ENCODE peak calls at places on chromosomes 13 and 19, in four cellular contexts. K, N, P and E are unnamed samples.

GRCh38 chr19:14369399-14370168 is 11.7 kb upstream of the ADGRE5 start:
- DNase-seq in K (peak; percentile 34), N (peak; percentile 90), P (no peak), E (no peak)

GRCh38 chr13:110214637-110215036 is 92.3 kb downstream of the COL4A1 start:
- DNase-seq in K (no peak), N (no peak), P (no peak), E (no peak)

GRCh38 chr13:48818495-48818961 is 157.2 kb upstream of the FNDC3A start:
- DNase-seq in K (no peak), N (no peak), P (no peak), E (no peak)

GRCh38 chr19:3494051-3494450 is 6.4 kb downstream of the DOHH start:
- DNase-seq in K (no peak), N (no peak), P (peak; percentile 98), E (no peak)

GRCh38 chr13:106986033-106986484 is 418.1 kb upstream of the ARGLU1 start:
- DNase-seq in K (no peak), N (no peak), P (no peak), E (no peak)

GRCh38 chr19:47497821-47498520 is 14.0 kb upstream of the KPTN start:
- DNase-seq in K (no peak), N (no peak), P (no peak), E (no peak)

GRCh38 chr19:40322271-40322610 is 26.0 kb downstream of the C19orf47 start:
- DNase-seq in K (no peak), N (no peak), P (no peak), E (no peak)

GRCh38 chr13:32538234-32538620 is 368 bp downstream of the N4BP2L2 start:
- DNase-seq in K (peak; percentile 26), N (no peak), P (no peak), E (peak; percentile 53)

GRCh38 chr13:23140492-23140891 is 40.3 kb upstream of the SGCG start:
- DNase-seq in K (no peak), N (no peak), P (no peak), E (no peak)

GRCh38 chr13:71864094-71864980 is 2.7 kb downstream of the DACH1 start:
- DNase-seq in K (peak; percentile 25), N (no peak), P (no peak), E (peak; percentile 59)

GRCh38 chr13:44857061-44857460 is 132.2 kb downstream of the NUFIP1 start:
- DNase-seq in K (no peak), N (no peak), P (no peak), E (no peak)

GRCh38 chr13:35700661-35701060 is 224.2 kb upstream of the MAB21L1 start:
- DNase-seq in K (no peak), N (no peak), P (no peak), E (no peak)

GRCh38 chr13:71260246-71260645 is 606.8 kb downstream of the DACH1 start:
- DNase-seq in K (no peak), N (no peak), P (no peak), E (no peak)

GRCh38 chr13:111211789-111212516 is 96.8 kb downstream of the ARHGEF7 start:
- DNase-seq in K (no peak), N (no peak), P (no peak), E (no peak)

GRCh38 chr13:74021507-74021906 is 112.7 kb downstream of the KLF12 start:
- DNase-seq in K (no peak), N (no peak), P (no peak), E (no peak)

GRCh38 chr19:45526143-45526542 is 18.9 kb downstream of the VASP start:
- DNase-seq in K (peak; percentile 65), N (no peak), P (peak; percentile 79), E (peak; percentile 71)

GRCh38 chr19:45769821-45770191 is 754 bp upstream of the SIX5 start:
- DNase-seq in K (no peak), N (peak; percentile 71), P (peak; percentile 74), E (no peak)

GRCh38 chr13:100356889-100357288 is 231.7 kb downstream of the GGACT start:
- DNase-seq in K (no peak), N (no peak), P (no peak), E (no peak)

GRCh38 chr13:48749699-48750473 is 96.2 kb downstream of the CYSLTR2 start:
- DNase-seq in K (no peak), N (no peak), P (peak; percentile 67), E (peak; percentile 70)

GRCh38 chr19:4181053-4181508 is 1.3 kb downstream of the SIRT6 start:
- DNase-seq in K (no peak), N (no peak), P (no peak), E (no peak)

GRCh38 chr19:19113040-19113541 is 25.2 kb downstream of the TMEM161A start:
- DNase-seq in K (no peak), N (no peak), P (no peak), E (no peak)

GRCh38 chr13:28723806-28724205 is 5.0 kb upstream of the SLC46A3 start:
- DNase-seq in K (no peak), N (no peak), P (no peak), E (no peak)

GRCh38 chr13:99658266-99658991 is 157.2 kb downstream of the TM9SF2 start:
- DNase-seq in K (peak; percentile 35), N (peak; percentile 58), P (peak; percentile 68), E (peak; percentile 40)